ENCODE peak calls at places on chromosome 3, in eight cellular contexts. Z is uterus, G is fibroblast of pulmonary artery, M is osteocyte, N is omental fat pad, U is astrocyte of the spinal cord, I is lower leg skin, V is right atrium auricular region. D is an unnamed sample.

GRCh38 chr3:17023006-17023664 is 138.4 kb downstream of the PLCL2 start:
- DNase-seq in Z (no peak), G (peak; percentile 56), M (no peak), N (no peak), U (peak; percentile 26), I (no peak), V (no peak), D (no peak)

GRCh38 chr3:141115752-141116541 is 64.8 kb downstream of the SPSB4 start:
- DNase-seq in Z (no peak), G (no peak), M (peak; percentile 74), N (no peak), U (no peak), I (peak; percentile 42), V (peak; percentile 60), D (no peak)

GRCh38 chr3:33313331-33313730 is 36.1 kb downstream of the FBXL2 start:
- DNase-seq in Z (no peak), G (peak; percentile 11), M (no peak), N (no peak), U (peak; percentile 48), I (no peak), V (no peak), D (no peak)

GRCh38 chr3:67655364-67656121 is 1.1 kb upstream of the SUCLG2 start:
- DNase-seq in Z (peak; percentile 20), G (no peak), M (no peak), N (no peak), U (no peak), I (peak; percentile 16), V (no peak), D (no peak)

GRCh38 chr3:30694148-30694547 is 87.7 kb downstream of the TGFBR2 start:
- DNase-seq in Z (no peak), G (no peak), M (no peak), N (no peak), U (no peak), I (no peak), V (no peak), D (no peak)

GRCh38 chr3:181770296-181770695 is 58.6 kb downstream of the SOX2 start:
- DNase-seq in Z (no peak), G (no peak), M (no peak), N (no peak), U (no peak), I (no peak), V (no peak), D (no peak)

GRCh38 chr3:44865272-44866005 is 3.7 kb downstream of the TMEM42 start:
- DNase-seq in Z (no peak), G (no peak), M (no peak), N (no peak), U (peak; percentile 13), I (no peak), V (no peak), D (no peak)

GRCh38 chr3:50089603-50089945 is 855 bp downstream of the RBM5 start:
- DNase-seq in Z (no peak), G (no peak), M (no peak), N (peak; percentile 38), U (peak; percentile 51), I (no peak), V (no peak), D (no peak)

GRCh38 chr3:181358060-181358459 is 353.7 kb upstream of the SOX2 start:
- DNase-seq in Z (no peak), G (no peak), M (no peak), N (no peak), U (no peak), I (no peak), V (no peak), D (no peak)

GRCh38 chr3:175335229-175335628 is 476.1 kb downstream of the NAALADL2 start:
- DNase-seq in Z (no peak), G (no peak), M (no peak), N (no peak), U (no peak), I (no peak), V (no peak), D (no peak)

GRCh38 chr3:131036200-131036816 is 9.6 kb downstream of the NEK11 start:
- DNase-seq in Z (no peak), G (peak; percentile 77), M (no peak), N (no peak), U (peak; percentile 87), I (no peak), V (no peak), D (no peak)

GRCh38 chr3:190382082-190382481 is 5.9 kb upstream of the CLDN16 start:
- DNase-seq in Z (no peak), G (peak; percentile 56), M (no peak), N (no peak), U (peak; percentile 74), I (no peak), V (no peak), D (no peak)

GRCh38 chr3:178518660-178519396 is 17.4 kb upstream of the KCNMB2 start:
- DNase-seq in Z (no peak), G (no peak), M (no peak), N (no peak), U (no peak), I (no peak), V (no peak), D (no peak)

DNA sequence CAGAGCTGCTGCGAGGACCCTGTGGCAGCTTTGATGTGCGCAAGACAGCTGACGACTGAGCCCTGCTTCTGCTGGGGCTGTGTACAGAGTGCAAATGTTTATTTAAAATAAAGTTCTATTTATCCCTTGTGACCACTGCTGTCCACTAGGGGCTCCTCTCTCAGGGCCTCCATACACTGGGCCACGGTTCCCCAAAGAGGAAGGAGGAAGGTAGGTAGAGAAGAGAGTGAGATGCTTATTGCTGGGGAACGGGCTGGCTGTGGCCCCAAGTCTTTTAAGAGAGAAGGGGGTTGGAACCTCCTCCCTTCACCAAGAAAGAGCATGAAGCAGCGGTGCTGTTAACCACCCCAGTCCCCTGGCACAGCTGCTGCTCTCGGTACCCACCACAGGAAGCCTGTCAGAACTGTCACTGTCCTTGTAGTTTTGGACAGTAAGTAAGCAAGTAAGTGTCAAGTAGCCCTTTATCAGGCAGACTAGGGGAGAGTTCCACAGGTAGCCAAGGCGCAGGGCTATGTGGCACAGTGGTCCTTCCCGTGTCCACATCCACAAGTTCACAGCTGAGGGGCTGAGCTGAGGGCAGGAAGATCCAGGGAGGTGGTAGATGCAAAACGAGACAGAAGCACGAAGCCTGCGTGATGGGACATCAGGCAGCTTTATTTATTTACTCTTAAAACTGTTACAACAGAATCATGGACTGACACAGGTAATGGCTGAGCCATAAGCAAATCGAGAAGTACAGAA is 47.3 kb downstream of the DHX30 start:
- DNase-seq in Z (no peak), G (peak; percentile 45), M (no peak), N (no peak), U (peak; percentile 32), I (no peak), V (no peak), D (no peak)
- TF ChIP-seq CTCF in Z (no peak), G (peak; percentile 50), M (peak; percentile 49), N (no peak), U (peak; percentile 57), I (no peak), V (peak; percentile 48), D (peak; percentile 47)

GRCh38 chr3:26652157-26652556 is 29.6 kb downstream of the LRRC3B start:
- DNase-seq in Z (no peak), G (no peak), M (no peak), N (no peak), U (no peak), I (no peak), V (no peak), D (peak; percentile 60)

GRCh38 chr3:26653811-26654379 is 31.3 kb downstream of the LRRC3B start:
- DNase-seq in Z (no peak), G (no peak), M (no peak), N (no peak), U (no peak), I (no peak), V (no peak), D (no peak)

DNA sequence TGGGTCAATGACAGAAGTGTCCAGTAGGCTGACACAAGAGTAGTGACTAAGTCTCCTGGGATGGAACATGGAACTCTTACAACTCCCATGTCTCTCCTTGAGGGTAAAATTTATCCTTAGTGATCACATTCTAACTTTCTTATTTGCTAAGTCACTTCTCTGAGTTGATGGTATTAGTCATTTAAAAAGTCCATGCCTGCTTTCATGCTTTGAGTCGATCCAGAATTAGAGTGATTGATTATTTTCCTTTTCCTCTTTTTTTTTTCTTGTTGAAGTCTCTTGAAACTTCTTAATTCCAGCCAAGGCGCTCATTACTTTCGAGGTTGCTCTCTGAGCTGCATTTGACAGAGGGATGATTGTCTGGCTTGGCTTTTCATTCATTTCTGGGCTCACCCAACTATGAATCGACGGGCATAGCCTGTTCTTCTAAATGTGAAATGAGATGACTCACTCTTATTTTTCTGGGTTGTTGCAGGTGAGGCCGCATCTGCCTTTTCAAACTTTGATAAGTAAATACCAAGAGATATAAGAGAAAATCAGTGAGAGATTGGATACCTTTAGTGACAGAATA is 34.9 kb downstream of the LRRC3B start:
- DNase-seq in Z (no peak), G (no peak), M (no peak), N (no peak), U (no peak), I (no peak), V (no peak), D (no peak)
- TF ChIP-seq CTCF in Z (no peak), G (no peak), M (no peak), N (no peak), U (no peak), I (no peak), V (no peak), D (no peak)

DNA sequence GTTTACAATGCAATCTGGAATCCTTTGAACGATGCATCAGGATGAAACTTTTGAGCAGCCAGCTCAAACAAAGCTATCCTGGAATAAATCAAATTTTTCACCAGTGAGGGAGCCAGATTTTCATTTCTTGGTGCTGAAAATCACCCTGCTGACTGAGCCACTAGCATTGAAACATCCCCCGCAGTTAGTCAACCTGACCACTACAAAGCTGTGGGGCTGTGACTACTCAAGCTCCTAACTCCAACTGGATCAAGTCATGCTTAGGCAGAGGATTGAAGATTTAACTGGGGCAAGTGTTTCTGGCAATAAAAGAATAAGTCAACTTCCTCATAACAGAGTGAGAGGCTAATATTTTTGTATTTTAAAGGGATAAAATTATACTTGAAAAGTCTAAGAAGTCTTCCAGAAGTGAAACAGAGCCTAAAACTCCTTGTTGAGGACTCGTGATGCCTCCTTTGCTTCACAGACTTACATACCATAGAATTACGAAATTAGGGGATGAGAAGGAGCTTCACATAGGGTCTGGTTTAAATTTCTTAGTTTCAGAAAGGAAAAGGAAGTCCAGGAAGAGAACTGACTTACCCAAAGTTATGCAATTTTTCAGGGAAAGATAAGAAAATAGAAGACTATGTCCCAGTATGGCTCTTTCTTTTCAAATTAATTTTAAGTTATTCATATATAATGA is 177.8 kb downstream of the SERPINI1 start:
- DNase-seq in Z (peak; percentile 31), G (peak; percentile 67), M (no peak), N (no peak), U (peak; percentile 28), I (no peak), V (no peak), D (no peak)
- TF ChIP-seq CTCF in Z (no peak), G (peak; percentile 27), M (no peak), N (no peak), U (peak; percentile 23), I (no peak), V (no peak), D (no peak)

DNA sequence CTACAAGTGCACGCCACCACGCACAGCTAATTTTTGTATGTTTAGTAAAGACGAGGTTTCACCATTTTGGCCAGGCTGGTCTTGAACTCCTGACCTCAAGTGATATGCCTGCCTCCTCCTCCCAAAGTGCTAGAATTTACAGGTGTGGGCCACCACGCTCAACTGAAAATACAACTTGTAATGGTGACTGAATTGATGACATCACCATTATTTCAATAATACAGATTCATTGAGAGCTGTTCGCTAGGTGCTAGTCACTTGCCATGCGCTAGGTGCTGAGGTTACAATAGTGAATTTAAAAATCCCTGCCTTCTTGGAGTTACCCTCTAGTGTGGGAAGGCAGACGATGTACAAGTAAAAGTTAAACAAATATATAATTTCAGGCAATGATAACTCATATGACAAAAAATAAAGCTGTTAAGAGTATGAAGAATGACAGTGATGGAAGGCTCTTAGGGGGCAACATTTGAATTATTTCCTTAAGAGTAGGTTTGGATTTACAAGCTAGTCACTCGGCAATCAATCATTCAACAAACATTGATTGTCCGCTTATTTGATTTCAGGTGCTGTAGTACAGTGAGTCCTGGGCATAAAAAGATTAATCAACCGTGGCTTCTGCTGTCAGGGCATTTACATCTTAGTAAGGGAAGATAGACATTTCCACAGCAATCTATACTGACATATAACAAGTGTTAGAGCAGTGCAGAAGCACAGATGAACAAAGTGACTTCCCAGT is 9.1 kb upstream of the PPARG start:
- DNase-seq in Z (no peak), G (no peak), M (no peak), N (no peak), U (no peak), I (no peak), V (no peak), D (no peak)
- TF ChIP-seq CTCF in Z (no peak), G (no peak), M (no peak), N (no peak), U (no peak), I (no peak), V (no peak), D (no peak)

D was measured in glutamatergic neuron.